ENCODE peak calls at places on chromosomes 13 and 19, in four cellular contexts. One of them, this sample, is unnamed.

GRCh38 chr13:110713642-110713952 is at the start of gene ING1:
- DNase-seq in HCT116: no peak
- DNase-seq in HepG2: no peak
- DNase-seq in K562: no peak
- DNase-seq in this sample: no peak

GRCh38 chr13:28573595-28574373 is 78.9 kb upstream of the FLT1 start:
- DNase-seq in HCT116: no peak
- DNase-seq in HepG2: no peak
- DNase-seq in K562: no peak
- DNase-seq in this sample: no peak

GRCh38 chr13:33514362-33514761 is 228.8 kb upstream of the STARD13 start:
- DNase-seq in HCT116: no peak
- DNase-seq in HepG2: no peak
- DNase-seq in K562: no peak
- DNase-seq in this sample: no peak

GRCh38 chr13:22757530-22758120 is 423.2 kb upstream of the SGCG start:
- DNase-seq in HCT116: no peak
- DNase-seq in HepG2: no peak
- DNase-seq in K562: no peak
- DNase-seq in this sample: no peak

GRCh38 chr19:40104754-40105153 is 14.0 kb upstream of the ZNF780A start:
- DNase-seq in HCT116: no peak
- DNase-seq in HepG2: no peak
- DNase-seq in K562: no peak
- DNase-seq in this sample: no peak

GRCh38 chr13:98853791-98854191 is 101.3 kb upstream of the SLC15A1 start:
- DNase-seq in HCT116: no peak
- DNase-seq in HepG2: no peak
- DNase-seq in K562: no peak
- DNase-seq in this sample: no peak

GRCh38 chr13:30923423-30923822 is 9.0 kb upstream of the TEX26 start:
- DNase-seq in HCT116: no peak
- DNase-seq in HepG2: no peak
- DNase-seq in K562: no peak
- DNase-seq in this sample: no peak

GRCh38 chr19:53982056-53982455 is 9.4 kb upstream of the CACNG6 start:
- DNase-seq in HCT116: no peak
- DNase-seq in HepG2: no peak
- DNase-seq in K562: no peak
- DNase-seq in this sample: no peak

GRCh38 chr19:17794731-17795494 is at the start of gene B3GNT3:
- DNase-seq in HCT116: peak; percentile 83
- DNase-seq in HepG2: peak; percentile 46
- DNase-seq in K562: peak; percentile 81
- DNase-seq in this sample: no peak

GRCh38 chr19:3725640-3726310 is 17.6 kb downstream of the TJP3 start:
- DNase-seq in HCT116: peak; percentile 73
- DNase-seq in HepG2: no peak
- DNase-seq in K562: no peak
- DNase-seq in this sample: no peak

GRCh38 chr13:42068886-42069285 is 20.4 kb downstream of the DGKH start:
- DNase-seq in HCT116: no peak
- DNase-seq in HepG2: no peak
- DNase-seq in K562: no peak
- DNase-seq in this sample: no peak

GRCh38 chr13:27980280-27980998 is 8.1 kb downstream of the URAD start:
- DNase-seq in HCT116: no peak
- DNase-seq in HepG2: no peak
- DNase-seq in K562: no peak
- DNase-seq in this sample: no peak

DNA sequence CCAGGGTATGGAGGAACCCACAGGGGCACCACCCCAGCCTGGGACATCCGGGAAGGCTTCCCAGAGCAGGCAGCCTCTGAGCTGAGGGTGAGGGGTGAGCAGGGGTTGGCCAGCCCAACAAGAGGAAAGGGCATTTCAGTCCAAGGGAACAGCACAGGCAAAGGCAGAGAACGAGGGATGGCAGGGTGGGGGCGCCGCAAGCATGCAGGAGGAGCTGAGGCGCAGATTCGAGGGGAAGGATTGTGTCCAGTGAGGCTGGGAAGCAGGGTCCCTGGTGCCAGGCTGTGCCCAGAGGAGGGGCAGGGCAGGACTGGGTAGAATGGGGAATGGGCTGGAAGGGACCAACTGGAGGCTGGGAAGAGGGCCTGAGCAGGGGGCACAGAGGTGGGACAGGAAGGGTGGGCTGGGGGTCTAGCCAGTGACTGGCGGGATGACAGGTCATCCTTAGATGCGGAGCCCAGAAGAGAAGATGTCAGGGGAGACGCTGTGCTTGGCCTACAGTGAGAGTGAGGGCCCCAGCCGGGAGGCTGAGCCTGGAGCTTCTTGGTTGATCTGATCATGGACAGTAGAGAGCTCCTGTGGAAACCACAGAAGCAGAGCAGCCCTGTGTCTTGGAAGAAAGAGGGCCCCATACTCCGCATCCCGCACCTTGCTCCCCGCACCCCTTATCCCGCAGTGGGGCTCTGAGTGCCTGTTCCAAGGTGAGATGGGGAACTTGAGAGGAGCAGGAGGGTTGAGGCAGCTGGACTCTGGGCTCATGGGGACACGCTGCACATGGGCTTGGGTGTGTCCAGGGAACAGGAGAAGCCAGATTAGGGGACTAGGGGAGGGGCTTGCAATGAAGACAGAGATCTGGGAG is 13.7 kb downstream of the EMP3 start:
- DNase-seq in HCT116: no peak
- DNase-seq in HepG2: no peak
- DNase-seq in K562: peak; percentile 53
- DNase-seq in this sample: no peak
- TF ChIP-seq SIN3A in HCT116: no peak
- TF ChIP-seq SIN3A in HepG2: no peak
- TF ChIP-seq SIN3A in K562: no peak
- TF ChIP-seq SIN3A in this sample: no peak

GRCh38 chr13:107462501-107462900 is 752.8 kb downstream of the LIG4 start:
- DNase-seq in HCT116: no peak
- DNase-seq in HepG2: no peak
- DNase-seq in K562: no peak
- DNase-seq in this sample: no peak

GRCh38 chr13:107458269-107458668 is 757.1 kb downstream of the LIG4 start:
- DNase-seq in HCT116: no peak
- DNase-seq in HepG2: no peak
- DNase-seq in K562: no peak
- DNase-seq in this sample: no peak

GRCh38 chr13:107459430-107459829 is 755.9 kb downstream of the LIG4 start:
- DNase-seq in HCT116: no peak
- DNase-seq in HepG2: no peak
- DNase-seq in K562: no peak
- DNase-seq in this sample: no peak

GRCh38 chr13:107457686-107458085 is 757.6 kb downstream of the LIG4 start:
- DNase-seq in HCT116: no peak
- DNase-seq in HepG2: no peak
- DNase-seq in K562: no peak
- DNase-seq in this sample: no peak

GRCh38 chr13:107461751-107462150 is 753.6 kb downstream of the LIG4 start:
- DNase-seq in HCT116: no peak
- DNase-seq in HepG2: no peak
- DNase-seq in K562: no peak
- DNase-seq in this sample: no peak
- TF ChIP-seq TCF7L2 in HCT116: no peak
- TF ChIP-seq TCF7L2 in HepG2: no peak
- TF ChIP-seq TCF7L2 in K562: no peak
- TF ChIP-seq TCF7L2 in this sample: no peak

GRCh38 chr19:15021286-15022007 is 27.8 kb upstream of the CASP14 start:
- DNase-seq in HCT116: no peak
- DNase-seq in HepG2: no peak
- DNase-seq in K562: no peak
- DNase-seq in this sample: no peak
- H3K27me3 ChIP-seq in HCT116: no peaks in the 10 kb centered on the region
- H3K27me3 ChIP-seq in HepG2: peaks cover 1% of the 10 kb centered on the region
- H3K27me3 ChIP-seq in K562: peaks cover 4% of the 10 kb centered on the region
- H3K27me3 ChIP-seq in this sample: no peaks in the 10 kb centered on the region

GRCh38 chr19:30254789-30255188 is 117.4 kb upstream of the ZNF536 start:
- DNase-seq in HCT116: no peak
- DNase-seq in HepG2: no peak
- DNase-seq in K562: no peak
- DNase-seq in this sample: no peak

GRCh38 chr19:30252214-30252613 is 120.0 kb upstream of the ZNF536 start:
- DNase-seq in HCT116: no peak
- DNase-seq in HepG2: no peak
- DNase-seq in K562: no peak
- DNase-seq in this sample: no peak

GRCh38 chr19:30253581-30253996 is 118.6 kb upstream of the ZNF536 start:
- DNase-seq in HCT116: no peak
- DNase-seq in HepG2: no peak
- DNase-seq in K562: no peak
- DNase-seq in this sample: no peak

GRCh38 chr19:30255783-30256509 is 116.2 kb upstream of the ZNF536 start:
- DNase-seq in HCT116: no peak
- DNase-seq in HepG2: no peak
- DNase-seq in K562: no peak
- DNase-seq in this sample: no peak

GRCh38 chr19:30254214-30254613 is 118.0 kb upstream of the ZNF536 start:
- DNase-seq in HCT116: no peak
- DNase-seq in HepG2: no peak
- DNase-seq in K562: no peak
- DNase-seq in this sample: no peak
- TF ChIP-seq SIN3A in HCT116: no peak
- TF ChIP-seq SIN3A in HepG2: no peak
- TF ChIP-seq SIN3A in K562: no peak
- TF ChIP-seq SIN3A in this sample: no peak

GRCh38 chr13:48492123-48493075 is 40.5 kb downstream of the RCBTB2 start:
- DNase-seq in HCT116: no peak
- DNase-seq in HepG2: no peak
- DNase-seq in K562: no peak
- DNase-seq in this sample: no peak

GRCh38 chr13:48491423-48492122 is 41.3 kb downstream of the RCBTB2 start:
- DNase-seq in HCT116: no peak
- DNase-seq in HepG2: no peak
- DNase-seq in K562: no peak
- DNase-seq in this sample: no peak

GRCh38 chr13:48493076-48493765 is 39.7 kb downstream of the RCBTB2 start:
- DNase-seq in HCT116: no peak
- DNase-seq in HepG2: no peak
- DNase-seq in K562: no peak
- DNase-seq in this sample: no peak

GRCh38 chr13:48494874-48495273 is 38.0 kb downstream of the RCBTB2 start:
- DNase-seq in HCT116: no peak
- DNase-seq in HepG2: no peak
- DNase-seq in K562: no peak
- DNase-seq in this sample: no peak

GRCh38 chr13:48493851-48494250 is 39.0 kb downstream of the RCBTB2 start:
- DNase-seq in HCT116: no peak
- DNase-seq in HepG2: no peak
- DNase-seq in K562: no peak
- DNase-seq in this sample: no peak
- TF ChIP-seq TCF7L2 in HCT116: no peak
- TF ChIP-seq TCF7L2 in HepG2: no peak
- TF ChIP-seq TCF7L2 in K562: no peak
- TF ChIP-seq TCF7L2 in this sample: no peak

GRCh38 chr19:35296644-35297514 is 4.9 kb downstream of the MAG start:
- DNase-seq in HCT116: no peak
- DNase-seq in HepG2: no peak
- DNase-seq in K562: no peak
- DNase-seq in this sample: no peak
- H3K27me3 ChIP-seq in HCT116: no peaks in the 10 kb centered on the region
- H3K27me3 ChIP-seq in HepG2: peaks cover 6% of the 10 kb centered on the region
- H3K27me3 ChIP-seq in K562: peaks cover 2% of the 10 kb centered on the region
- H3K27me3 ChIP-seq in this sample: no peaks in the 10 kb centered on the region